ENCODE peak calls at places on chromosomes 6 and 20, in five cellular contexts. One of them, this sample, is unnamed.

GRCh38 chr20:16821211-16822089 is 73.3 kb downstream of the OTOR start:
- DNase-seq in fibroblast of the aortic adventitia: peak
- DNase-seq in left colon: no peak
- DNase-seq in CD8-positive, alpha-beta memory T cell: no peak
- DNase-seq in HCT116: peak
- DNase-seq in this sample: peak

GRCh38 chr6:107132330-107132954 is 17.1 kb upstream of the BEND3 start:
- DNase-seq in HCT116: peak
- DNase-seq in left colon: peak
- DNase-seq in fibroblast of the aortic adventitia: peak
- DNase-seq in CD8-positive, alpha-beta memory T cell: no peak
- DNase-seq in this sample: peak

GRCh38 chr6:161498359-161498758 is 224.5 kb upstream of the AGPAT4 start:
- DNase-seq in fibroblast of the aortic adventitia: peak
- DNase-seq in CD8-positive, alpha-beta memory T cell: no peak
- DNase-seq in HCT116: peak
- DNase-seq in left colon: no peak
- DNase-seq in this sample: peak

GRCh38 chr20:50450961-50451752 is 59.0 kb upstream of the PTPN1 start:
- DNase-seq in left colon: no peak
- DNase-seq in fibroblast of the aortic adventitia: peak
- DNase-seq in CD8-positive, alpha-beta memory T cell: no peak
- DNase-seq in HCT116: no peak
- DNase-seq in this sample: no peak

GRCh38 chr6:52337633-52338290 is 24.2 kb upstream of the PAQR8 start:
- DNase-seq in CD8-positive, alpha-beta memory T cell: no peak
- DNase-seq in HCT116: no peak
- DNase-seq in left colon: no peak
- DNase-seq in fibroblast of the aortic adventitia: no peak
- DNase-seq in this sample: peak

GRCh38 chr6:160101262-160102205 is 20.1 kb upstream of the SLC22A1 start:
- DNase-seq in fibroblast of the aortic adventitia: no peak
- DNase-seq in CD8-positive, alpha-beta memory T cell: no peak
- DNase-seq in HCT116: no peak
- DNase-seq in left colon: no peak
- DNase-seq in this sample: no peak

GRCh38 chr6:113447088-113447831 is 409.9 kb upstream of the MARCKS start:
- DNase-seq in CD8-positive, alpha-beta memory T cell: no peak
- DNase-seq in fibroblast of the aortic adventitia: peak
- DNase-seq in HCT116: no peak
- DNase-seq in left colon: no peak
- DNase-seq in this sample: peak

GRCh38 chr20:24102290-24102689 is 113.7 kb upstream of the GGTLC1 start:
- DNase-seq in HCT116: no peak
- DNase-seq in CD8-positive, alpha-beta memory T cell: no peak
- DNase-seq in left colon: no peak
- DNase-seq in fibroblast of the aortic adventitia: no peak
- DNase-seq in this sample: peak

GRCh38 chr20:37329481-37330165 is 16.3 kb upstream of the SRC start:
- DNase-seq in HCT116: no peak
- DNase-seq in left colon: no peak
- DNase-seq in CD8-positive, alpha-beta memory T cell: no peak
- DNase-seq in fibroblast of the aortic adventitia: no peak
- DNase-seq in this sample: no peak

GRCh38 chr6:43869792-43870659 is 100.0 kb downstream of the VEGFA start:
- DNase-seq in HCT116: no peak
- DNase-seq in fibroblast of the aortic adventitia: no peak
- DNase-seq in left colon: no peak
- DNase-seq in CD8-positive, alpha-beta memory T cell: no peak
- DNase-seq in this sample: no peak

GRCh38 chr20:50181344-50181743 is 9.3 kb upstream of the CEBPB start:
- DNase-seq in left colon: no peak
- DNase-seq in CD8-positive, alpha-beta memory T cell: no peak
- DNase-seq in HCT116: no peak
- DNase-seq in fibroblast of the aortic adventitia: no peak
- DNase-seq in this sample: no peak

GRCh38 chr6:4778086-4778485 is 1.9 kb downstream of the CDYL start:
- DNase-seq in CD8-positive, alpha-beta memory T cell: no peak
- DNase-seq in left colon: no peak
- DNase-seq in fibroblast of the aortic adventitia: no peak
- DNase-seq in HCT116: no peak
- DNase-seq in this sample: no peak

GRCh38 chr6:56259682-56260081 is 12.3 kb upstream of the COL21A1 start:
- DNase-seq in CD8-positive, alpha-beta memory T cell: no peak
- DNase-seq in fibroblast of the aortic adventitia: peak
- DNase-seq in left colon: no peak
- DNase-seq in HCT116: no peak
- DNase-seq in this sample: peak

GRCh38 chr6:149037026-149037734 is 280.3 kb upstream of the TAB2 start:
- DNase-seq in CD8-positive, alpha-beta memory T cell: no peak
- DNase-seq in HCT116: no peak
- DNase-seq in left colon: no peak
- DNase-seq in fibroblast of the aortic adventitia: no peak
- DNase-seq in this sample: no peak

GRCh38 chr20:19976595-19977372 is 40.4 kb upstream of the NAA20 start:
- DNase-seq in HCT116: peak
- DNase-seq in left colon: no peak
- DNase-seq in fibroblast of the aortic adventitia: peak
- DNase-seq in CD8-positive, alpha-beta memory T cell: no peak
- DNase-seq in this sample: peak

GRCh38 chr6:169253341-169253740 is 305 bp downstream of the THBS2 start:
- DNase-seq in fibroblast of the aortic adventitia: no peak
- DNase-seq in left colon: no peak
- DNase-seq in HCT116: no peak
- DNase-seq in CD8-positive, alpha-beta memory T cell: no peak
- DNase-seq in this sample: no peak

GRCh38 chr6:33992191-33992590 is 153.7 kb downstream of the GRM4 start:
- DNase-seq in HCT116: no peak
- DNase-seq in left colon: no peak
- DNase-seq in fibroblast of the aortic adventitia: no peak
- DNase-seq in CD8-positive, alpha-beta memory T cell: no peak
- DNase-seq in this sample: no peak

GRCh38 chr6:166776571-166776970 is 149.5 kb upstream of the RPS6KA2 start:
- DNase-seq in CD8-positive, alpha-beta memory T cell: no peak
- DNase-seq in left colon: no peak
- DNase-seq in fibroblast of the aortic adventitia: no peak
- DNase-seq in HCT116: no peak
- DNase-seq in this sample: no peak

GRCh38 chr6:135972586-135972985 is 121.1 kb downstream of the PDE7B start:
- DNase-seq in left colon: no peak
- DNase-seq in CD8-positive, alpha-beta memory T cell: no peak
- DNase-seq in HCT116: no peak
- DNase-seq in fibroblast of the aortic adventitia: no peak
- DNase-seq in this sample: no peak

This sample was measured in dermis microvascular lymphatic vessel endothelial cell.